ENCODE peak calls at places on chromosomes 5 and 9, in five cellular contexts. W, I, M, E and R are unnamed samples.

GRCh38 chr9:121278535-121279169 is 10.7 kb downstream of the GSN start:
- DNase-seq in E (peak), W (peak), I (peak), M (no peak), R (peak)

GRCh38 chr5:100448250-100448649 is 86.9 kb upstream of the FAM174A start:
- DNase-seq in M (no peak), I (no peak), W (peak), E (peak), R (no peak)

GRCh38 chr5:168893231-168893630 is 314.1 kb upstream of the PANK3 start:
- DNase-seq in I (no peak), M (no peak), E (no peak), W (no peak), R (no peak)

GRCh38 chr9:95822583-95823431 is 52.7 kb upstream of the ERCC6L2 start:
- DNase-seq in E (peak), I (no peak), M (no peak), W (peak), R (peak)

GRCh38 chr9:124834586-124834985 is 18.7 kb upstream of the WDR38 start:
- DNase-seq in M (peak), E (peak), W (peak), I (no peak), R (peak)

GRCh38 chr5:107671742-107672211 is 1.0 kb upstream of the EFNA5 start:
- DNase-seq in E (peak), I (no peak), W (peak), M (peak), R (peak)

GRCh38 chr9:128706671-128707381 is 4.5 kb downstream of the PKN3 start:
- DNase-seq in I (no peak), M (no peak), W (no peak), E (no peak), R (no peak)

GRCh38 chr9:73149371-73150067 is 2.1 kb upstream of the ANXA1 start:
- DNase-seq in W (peak), E (peak), M (no peak), I (no peak), R (peak)

GRCh38 chr9:108756746-108757490 is 98.9 kb downstream of the ACTL7B start:
- DNase-seq in E (no peak), M (peak), I (no peak), W (no peak), R (peak)

GRCh38 chr5:159041754-159042153 is 58.0 kb downstream of the EBF1 start:
- DNase-seq in M (no peak), I (no peak), W (no peak), E (peak), R (no peak)

GRCh38 chr5:171405615-171406014 is 13.8 kb upstream of the FGF18 start:
- DNase-seq in I (no peak), E (no peak), M (no peak), W (no peak), R (peak)

GRCh38 chr9:33393581-33393980 is 8.8 kb downstream of the AQP7 start:
- DNase-seq in W (no peak), M (no peak), I (no peak), E (no peak), R (no peak)

GRCh38 chr9:122900791-122901190 is 4.4 kb downstream of the RC3H2 start:
- DNase-seq in M (no peak), W (peak), E (peak), I (no peak), R (peak)

GRCh38 chr5:6674421-6674820 is 38.8 kb upstream of the TENT4A start:
- DNase-seq in M (peak), E (no peak), I (no peak), W (no peak), R (no peak)

GRCh38 chr5:169350759-169351240 is 49.9 kb upstream of the SLIT3 start:
- DNase-seq in I (no peak), M (no peak), E (peak), W (peak), R (peak)

GRCh38 chr5:24385617-24386016 is 259.2 kb downstream of the CDH10 start:
- DNase-seq in E (no peak), I (no peak), M (no peak), W (no peak), R (no peak)

GRCh38 chr9:113960748-113961147 is 84.6 kb downstream of the ZNF618 start:
- DNase-seq in W (no peak), E (no peak), I (no peak), M (no peak), R (no peak)

GRCh38 chr9:72128526-72128925 is 20.7 kb upstream of the GDA start:
- DNase-seq in W (no peak), E (no peak), M (no peak), I (no peak), R (no peak)

GRCh38 chr9:13369426-13369825 is 89.9 kb upstream of the MPDZ start:
- DNase-seq in M (peak), W (no peak), I (no peak), E (no peak), R (no peak)

GRCh38 chr5:31393126-31393525 is 138.8 kb downstream of the DROSHA start:
- DNase-seq in E (no peak), I (no peak), M (no peak), W (no peak), R (no peak)

GRCh38 chr9:34651876-34652602 is at the start of gene IL11RA:
- DNase-seq in I (no peak), E (peak), W (peak), M (no peak), R (peak)

GRCh38 chr5:68378204-68378830 is 162.8 kb downstream of the PIK3R1 start:
- DNase-seq in W (no peak), M (no peak), I (no peak), E (no peak), R (no peak)

GRCh38 chr9:73869261-73869660 is 627.9 kb upstream of the RORB start:
- DNase-seq in W (peak), E (peak), M (no peak), I (peak), R (peak)

GRCh38 chr5:2903451-2904395 is 152.2 kb upstream of the IRX2 start:
- DNase-seq in W (no peak), I (no peak), M (no peak), E (no peak), R (no peak)

GRCh38 chr9:120925535-120926396 is 830 bp downstream of the TRAF1 start:
- DNase-seq in M (no peak), W (peak), I (no peak), E (peak), R (peak)

GRCh38 chr5:134024811-134025210 is 20.0 kb upstream of the VDAC1 start:
- DNase-seq in M (no peak), E (no peak), W (no peak), I (no peak), R (no peak)

GRCh38 chr5:137730331-137730730 is 5.6 kb downstream of the KLHL3 start:
- DNase-seq in W (no peak), M (no peak), I (no peak), E (peak), R (peak)

GRCh38 chr9:116572095-116572748 is 114.9 kb upstream of the TRIM32 start:
- DNase-seq in I (peak), M (peak), W (peak), E (peak), R (peak)

GRCh38 chr5:65721775-65722574 is at the start of the genes NLN and SGTB:
- DNase-seq in E (peak), W (peak), M (peak), I (peak), R (peak)

GRCh38 chr5:74166064-74166463 is 474.5 kb downstream of the ENC1 start:
- DNase-seq in M (no peak), E (peak), W (no peak), I (no peak), R (peak)

GRCh38 chr5:97097348-97098220 is 44.8 kb downstream of the LIX1 start:
- DNase-seq in W (no peak), E (no peak), M (no peak), I (no peak), R (no peak)

GRCh38 chr9:27291292-27291691 is 5.7 kb downstream of the EQTN start:
- DNase-seq in M (no peak), E (no peak), I (no peak), W (no peak), R (no peak)